ENCODE peak calls at places on chromosomes 11 and 22, in six cellular contexts. I is CD8-positive, alpha-beta T cell; H is SK-N-SH; Y is uterus; W is A673; U is cardiac muscle cell. P is an unnamed sample.

GRCh38 chr11:21561589-21561988 is 631.3 kb upstream of the ANO5 start:
- DNase-seq in I (no peak), W (no peak), U (no peak), Y (no peak), H (no peak), P (no peak)

GRCh38 chr11:113977071-113977490 is 2.2 kb downstream of the HTR3A start:
- DNase-seq in Y (no peak), H (no peak), U (no peak), I (no peak), W (no peak), P (no peak)

GRCh38 chr11:120563698-120564572 is 52.4 kb downstream of the GRIK4 start:
- DNase-seq in H (no peak), Y (no peak), U (peak; percentile 51), W (peak; percentile 55), I (no peak), P (peak; percentile 86)

GRCh38 chr11:107928767-107929507 is 689 bp downstream of the RAB39A start:
- DNase-seq in I (no peak), Y (no peak), U (no peak), W (peak; percentile 51), H (peak; percentile 45), P (peak; percentile 71)

GRCh38 chr11:62804310-62805043 is 763 bp downstream of the NXF1 start:
- DNase-seq in U (peak; percentile 58), I (no peak), W (no peak), H (no peak), Y (no peak), P (no peak)

GRCh38 chr11:120392791-120393190 is 56.6 kb downstream of the ARHGEF12 start:
- DNase-seq in W (no peak), Y (no peak), U (peak; percentile 44), I (no peak), H (no peak), P (no peak)

GRCh38 chr11:30196400-30197206 is 34.2 kb upstream of the FSHB start:
- DNase-seq in I (peak; percentile 37), Y (no peak), H (peak; percentile 37), U (peak; percentile 68), W (peak; percentile 85), P (peak; percentile 94)

GRCh38 chr11:115306703-115307102 is 197.5 kb downstream of the CADM1 start:
- DNase-seq in Y (no peak), W (no peak), H (no peak), U (no peak), I (no peak), P (no peak)

GRCh38 chr11:119751281-119752060 is 22.5 kb upstream of the NECTIN1 start:
- DNase-seq in W (no peak), Y (no peak), H (no peak), U (no peak), I (no peak), P (no peak)

GRCh38 chr11:27699926-27700350 is 317 bp downstream of the BDNF start:
- DNase-seq in W (no peak), I (no peak), U (no peak), Y (no peak), H (no peak), P (peak; percentile 72)

GRCh38 chr11:27703453-27703852 is 3.2 kb upstream of the BDNF start:
- DNase-seq in W (no peak), U (peak; percentile 49), I (no peak), H (no peak), Y (no peak), P (no peak)

GRCh38 chr11:27699242-27699925 is 871 bp downstream of the BDNF start:
- DNase-seq in U (peak; percentile 61), I (no peak), Y (no peak), W (no peak), H (peak; percentile 47), P (peak; percentile 81)

GRCh38 chr11:27700351-27701261 is at the start of gene BDNF:
- DNase-seq in U (peak; percentile 55), I (no peak), Y (no peak), H (peak; percentile 68), W (peak; percentile 57), P (peak; percentile 79)

DNA sequence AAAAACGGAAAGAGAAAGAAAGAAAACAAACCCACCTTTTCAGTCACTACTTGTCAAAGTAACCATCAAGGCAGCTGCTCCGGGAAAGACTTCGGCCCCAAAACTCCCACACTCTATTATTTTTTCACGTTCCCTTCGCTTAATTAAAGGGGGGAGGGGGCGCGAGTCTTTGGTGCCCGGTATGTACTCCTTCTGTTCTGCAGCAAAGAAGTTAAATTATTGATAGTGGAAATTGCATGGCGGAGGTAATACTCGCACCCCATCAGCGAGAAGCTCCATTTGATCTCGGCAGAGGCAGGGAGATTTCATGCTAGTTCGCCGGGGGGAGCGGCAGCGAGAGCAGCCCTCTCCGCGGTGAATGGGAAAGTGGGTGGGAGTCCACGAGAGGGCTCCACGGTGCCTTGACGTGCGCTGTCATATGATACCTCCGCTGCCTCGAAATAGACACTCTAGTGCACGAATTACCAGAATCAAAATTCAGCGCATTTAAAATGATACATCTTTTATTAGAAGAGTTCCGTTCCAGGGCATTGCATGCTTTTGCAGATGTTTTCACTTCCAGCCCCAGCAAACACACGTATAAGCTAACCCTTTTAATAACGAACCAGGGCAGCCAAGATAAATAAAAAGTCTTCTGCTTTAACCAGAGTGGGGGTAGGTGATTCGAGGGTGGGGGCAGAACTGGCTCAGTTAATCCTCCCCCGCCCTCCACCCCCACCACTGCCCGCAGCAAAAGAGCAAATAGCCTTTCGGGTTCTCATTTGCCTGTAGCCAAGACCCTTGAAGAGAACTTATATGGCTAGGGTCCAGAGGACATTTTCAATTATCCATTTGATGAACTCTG is 1.2 kb upstream of the BDNF start:
- DNase-seq in U (peak; percentile 75), W (peak; percentile 75), I (no peak), Y (no peak), H (peak; percentile 38), P (no peak)
- H3K27me3 ChIP-seq in U (peaks cover 81% of the 10 kb centered on the region), W (peaks cover 93% of the 10 kb centered on the region), I (peaks cover 3% of the 10 kb centered on the region), Y (peaks cover 27% of the 10 kb centered on the region), H (no peaks in the 10 kb centered on the region), P (peaks cover 74% of the 10 kb centered on the region)

GRCh38 chr11:61473370-61474025 is 35.1 kb upstream of the LRRC10B start:
- DNase-seq in I (no peak), U (peak; percentile 32), Y (no peak), W (no peak), H (no peak), P (no peak)

GRCh38 chr11:61477126-61477525 is 31.4 kb upstream of the LRRC10B start:
- DNase-seq in H (no peak), I (no peak), U (no peak), W (no peak), Y (no peak), P (no peak)

GRCh38 chr11:61477734-61478148 is 30.8 kb upstream of the LRRC10B start:
- DNase-seq in Y (peak; percentile 47), H (peak; percentile 89), W (peak; percentile 67), U (no peak), I (peak; percentile 59), P (peak; percentile 90)

GRCh38 chr11:61474234-61474633 is 34.3 kb upstream of the LRRC10B start:
- DNase-seq in U (peak; percentile 32), Y (no peak), W (no peak), H (no peak), I (no peak), P (no peak)

GRCh38 chr11:61475433-61475832 is 33.1 kb upstream of the LRRC10B start:
- DNase-seq in U (no peak), W (no peak), Y (no peak), H (no peak), I (no peak), P (no peak)
- H3K4me1 ChIP-seq in U (peaks cover 5% of the 10 kb centered on the region), W (no peaks in the 10 kb centered on the region), Y (no peaks in the 10 kb centered on the region), H (no peaks in the 10 kb centered on the region), I (peaks cover 8% of the 10 kb centered on the region), P (peaks cover 3% of the 10 kb centered on the region)

DNA sequence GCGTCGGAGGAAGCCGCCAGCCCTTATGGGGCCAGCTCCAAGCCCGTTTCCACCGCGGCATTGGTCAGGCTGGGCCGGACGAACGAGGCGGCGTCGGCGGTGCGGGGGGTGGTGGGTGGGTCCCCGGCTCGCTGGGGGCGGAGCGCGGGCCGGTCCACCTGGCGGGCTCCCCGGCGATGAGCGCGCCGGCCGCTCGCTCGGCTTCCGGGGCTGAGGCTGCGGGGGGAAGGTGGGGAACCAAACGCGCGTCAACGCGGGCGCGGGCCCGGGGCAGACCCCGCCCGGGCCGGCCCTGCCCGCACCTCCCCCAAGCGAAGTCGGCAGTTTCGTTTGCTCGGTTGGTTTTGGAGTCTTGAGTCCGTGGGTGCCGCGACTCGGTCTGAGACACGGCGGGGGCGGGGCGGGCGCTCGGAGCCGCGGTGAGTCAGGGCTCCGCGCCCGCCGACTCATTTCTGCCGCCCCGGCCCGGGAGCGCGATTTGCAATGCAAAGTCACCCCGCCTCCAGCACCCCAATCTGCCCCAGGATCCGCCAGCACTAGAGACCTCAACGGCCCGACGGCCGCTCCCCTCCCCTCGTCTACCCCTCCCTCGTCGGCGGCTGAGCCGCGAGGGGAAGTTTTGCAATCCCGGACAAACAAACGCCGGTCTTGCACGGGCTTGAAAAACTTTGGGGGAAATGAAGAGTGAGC is 1.3 kb downstream of the ASCL2 start:
- DNase-seq in I (peak; percentile 48), U (peak; percentile 52), H (peak; percentile 64), Y (peak; percentile 49), W (no peak), P (peak; percentile 83)
- H3K27me3 ChIP-seq in I (no peaks in the 10 kb centered on the region), U (peaks cover 98% of the 10 kb centered on the region), H (peaks cover 23% of the 10 kb centered on the region), Y (no peaks in the 10 kb centered on the region), W (peaks cover 54% of the 10 kb centered on the region), P (peaks cover 97% of the 10 kb centered on the region)

GRCh38 chr11:123249354-123249753 is 54.3 kb upstream of the CLMP start:
- DNase-seq in Y (no peak), I (no peak), U (no peak), W (no peak), H (no peak), P (no peak)

GRCh38 chr11:123245567-123245966 is 50.5 kb upstream of the CLMP start:
- DNase-seq in I (no peak), Y (no peak), H (no peak), U (no peak), W (no peak), P (no peak)

GRCh38 chr11:123246749-123247497 is 51.9 kb upstream of the CLMP start:
- DNase-seq in Y (peak; percentile 80), H (peak; percentile 80), I (peak; percentile 80), U (peak; percentile 88), W (peak; percentile 93), P (peak; percentile 96)

GRCh38 chr11:123247498-123247799 is 52.4 kb upstream of the CLMP start:
- DNase-seq in W (no peak), Y (no peak), H (no peak), I (no peak), U (no peak), P (no peak)

GRCh38 chr11:123247813-123248379 is 52.8 kb upstream of the CLMP start:
- DNase-seq in W (no peak), Y (no peak), I (no peak), H (peak; percentile 33), U (no peak), P (no peak)
- H3K4me1 ChIP-seq in W (peaks cover 35% of the 10 kb centered on the region), Y (no peaks in the 10 kb centered on the region), I (no peaks in the 10 kb centered on the region), H (peaks cover 14% of the 10 kb centered on the region), U (no peaks in the 10 kb centered on the region), P (peaks cover 11% of the 10 kb centered on the region)

DNA sequence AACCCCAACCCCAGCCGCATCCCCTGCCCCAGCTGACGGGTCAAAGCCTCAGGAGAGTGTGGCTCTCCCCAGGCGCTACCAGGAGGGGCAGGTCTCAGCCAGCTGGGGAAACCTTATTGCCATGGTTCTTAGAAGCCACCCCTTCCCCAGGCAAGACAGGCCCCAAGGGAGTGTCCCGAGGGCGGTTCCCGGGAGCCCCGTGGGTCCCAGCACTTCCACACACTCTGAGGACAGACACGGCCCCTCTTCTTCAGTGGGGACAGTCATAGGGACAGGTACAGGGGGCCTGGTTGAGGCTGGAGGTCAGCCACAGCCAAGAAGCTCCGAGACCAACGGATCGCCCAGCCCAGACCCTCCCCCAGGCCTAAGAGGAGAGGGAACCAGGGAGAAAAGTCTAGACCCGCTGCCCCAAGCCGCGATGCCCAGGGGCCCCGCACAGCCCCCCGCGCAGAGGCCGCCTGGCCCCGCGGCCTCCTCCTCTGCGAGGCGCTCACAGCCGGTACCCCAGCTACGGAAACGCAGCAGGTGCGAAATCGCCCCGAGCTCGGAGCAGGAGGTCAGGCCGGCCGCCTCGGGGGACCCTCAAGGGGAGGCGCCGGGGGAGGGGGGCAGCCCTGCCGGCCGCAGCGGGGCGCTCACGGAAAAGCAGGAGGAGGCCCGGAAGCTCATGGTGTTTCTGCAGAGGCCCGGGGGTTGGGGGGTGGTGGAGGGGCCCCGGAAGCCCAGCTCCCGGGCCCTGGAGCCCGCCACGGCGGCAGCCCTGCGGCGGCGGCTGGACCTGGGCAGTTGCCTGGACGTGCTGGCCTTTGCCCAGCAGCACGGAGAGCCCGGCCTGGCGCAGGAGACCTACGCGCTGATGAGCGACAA is 2.6 kb downstream of the KLHDC7B start:
- DNase-seq in Y (no peak), U (no peak), W (no peak), H (peak; percentile 38), I (peak; percentile 69), P (no peak)
- H3K27me3 ChIP-seq in Y (peaks cover 13% of the 10 kb centered on the region), U (peaks cover 7% of the 10 kb centered on the region), W (no peaks in the 10 kb centered on the region), H (no peaks in the 10 kb centered on the region), I (no peaks in the 10 kb centered on the region), P (peaks cover 14% of the 10 kb centered on the region)

P was measured in endodermal cell.